ENCODE peak calls at places on chromosomes 12 and 14, in seven cellular contexts. J is GM04504, S is coronary artery, R is endothelial cell, U is RPMI7951, O is cardiac fibroblast, X is naive B cell. C is an unnamed sample.

GRCh38 chr14:100906420-100906819 is 2.9 kb upstream of the RTL1 start:
- DNase-seq in R (peak), X (no peak), U (no peak), S (no peak), O (no peak), J (no peak), C (no peak)

GRCh38 chr14:75295491-75296338 is 17.1 kb downstream of the FOS start:
- DNase-seq in S (peak), O (peak), R (peak), U (peak), X (peak), J (no peak), C (peak)

GRCh38 chr12:27843714-27844245 is 63.7 kb upstream of the MANSC4 start:
- DNase-seq in J (no peak), R (no peak), U (peak), X (no peak), O (peak), S (no peak), C (no peak)

GRCh38 chr14:93239869-93240677 is 33.0 kb downstream of the UBR7 start:
- DNase-seq in O (peak), R (no peak), U (peak), S (no peak), X (no peak), J (no peak), C (no peak)

GRCh38 chr14:29039171-29039570 is 272.6 kb downstream of the FOXG1 start:
- DNase-seq in O (peak), X (no peak), U (no peak), S (no peak), R (no peak), J (peak), C (no peak)

GRCh38 chr14:74955229-74955999 is at the start of gene PGF:
- DNase-seq in R (peak), S (no peak), O (peak), J (no peak), U (peak), X (no peak), C (no peak)

GRCh38 chr12:25694072-25694471 is 141.0 kb upstream of the LMNTD1 start:
- DNase-seq in X (no peak), J (peak), U (peak), R (no peak), O (peak), S (no peak), C (no peak)

GRCh38 chr12:1594045-1594294 is 411 bp downstream of the FBXL14 start:
- DNase-seq in S (no peak), R (no peak), X (no peak), U (peak), O (peak), J (no peak), C (no peak)

GRCh38 chr14:49959822-49960408 is 67.0 kb downstream of the ARF6 start:
- DNase-seq in O (no peak), J (no peak), X (peak), R (no peak), S (no peak), U (no peak), C (no peak)

GRCh38 chr12:3152013-3152412 is 74.8 kb downstream of the TSPAN9 start:
- DNase-seq in X (no peak), J (no peak), O (peak), U (no peak), R (peak), S (peak), C (no peak)

GRCh38 chr12:21483531-21483930 is 17.9 kb downstream of the RECQL start:
- DNase-seq in O (no peak), R (no peak), X (no peak), J (no peak), S (no peak), U (no peak), C (no peak)

GRCh38 chr12:122403115-122403770 is 19.2 kb downstream of the CLIP1 start:
- DNase-seq in S (no peak), X (no peak), J (no peak), U (no peak), O (no peak), R (no peak), C (no peak)

GRCh38 chr12:110501378-110501721 is 561 bp downstream of the VPS29 start:
- DNase-seq in R (peak), X (no peak), U (peak), S (no peak), O (peak), J (peak), C (no peak)

GRCh38 chr12:117284160-117284559 is 77.3 kb downstream of the NOS1 start:
- DNase-seq in U (no peak), X (no peak), J (no peak), S (no peak), O (no peak), R (no peak), C (no peak)

GRCh38 chr14:92549096-92549852 is 35.7 kb downstream of the RIN3 start:
- DNase-seq in R (no peak), X (no peak), O (no peak), U (no peak), J (peak), S (no peak), C (no peak)

GRCh38 chr12:111636209-111636928 is 37.3 kb upstream of the ATXN2 start:
- DNase-seq in S (peak), U (no peak), O (peak), R (peak), J (peak), X (no peak), C (no peak)

GRCh38 chr14:98144964-98145363 is 1127.0 kb downstream of the BCL11B start:
- DNase-seq in R (no peak), U (peak), S (no peak), O (no peak), X (no peak), J (peak), C (no peak)

GRCh38 chr14:96676161-96676560 is 121.0 kb upstream of the VRK1 start:
- DNase-seq in S (no peak), R (no peak), X (no peak), J (no peak), U (peak), O (peak), C (no peak)

GRCh38 chr12:54156578-54156977 is 32.2 kb downstream of the SMUG1 start:
- DNase-seq in R (no peak), S (no peak), U (no peak), J (no peak), O (no peak), X (no peak), C (no peak)

GRCh38 chr12:42977451-42978230 is 388.1 kb upstream of the PRICKLE1 start:
- DNase-seq in J (no peak), X (no peak), U (peak), S (no peak), O (peak), R (no peak), C (no peak)

GRCh38 chr12:29796823-29797263 is 13.1 kb upstream of the TMTC1 start:
- DNase-seq in X (no peak), S (no peak), R (no peak), O (peak), U (peak), J (peak), C (no peak)

GRCh38 chr12:106753526-106753925 is 21.0 kb upstream of the RIC8B start:
- DNase-seq in O (no peak), U (no peak), R (no peak), X (peak), S (no peak), J (no peak), C (no peak)

GRCh38 chr14:68471964-68472508 is 320.8 kb downstream of the ZFP36L1 start:
- DNase-seq in O (no peak), S (no peak), X (no peak), U (no peak), R (no peak), J (no peak), C (no peak)